ENCODE peak calls at places on chromosome 20, in four cellular contexts. M is right lobe of liver, Z is coronary artery, H is tibial artery. W is an unnamed sample.

GRCh38 chr20:43982016-43982415 is 67.4 kb downstream of the TOX2 start:
- DNase-seq in Z (no peak), H (no peak), M (no peak), W (no peak)

GRCh38 chr20:23869520-23869919 is 10.0 kb downstream of the CST5 start:
- DNase-seq in Z (no peak), H (no peak), M (no peak), W (no peak)

GRCh38 chr20:10646006-10646405 is 27.8 kb downstream of the JAG1 start:
- DNase-seq in H (peak; percentile 14), Z (no peak), M (no peak), W (no peak)

GRCh38 chr20:63017826-63018411 is 11.2 kb upstream of the BHLHE23 start:
- DNase-seq in Z (no peak), M (no peak), H (no peak), W (no peak)

GRCh38 chr20:17498181-17498580 is 33.0 kb downstream of the BFSP1 start:
- DNase-seq in H (no peak), Z (peak; percentile 55), M (peak; percentile 10), W (no peak)

GRCh38 chr20:11467436-11467835 is 450.3 kb upstream of the BTBD3 start:
- DNase-seq in M (no peak), H (no peak), Z (no peak), W (no peak)

GRCh38 chr20:60882776-60883303 is 369.2 kb upstream of the CDH4 start:
- DNase-seq in H (no peak), Z (no peak), M (no peak), W (no peak)

GRCh38 chr20:24918579-24919566 is 30.2 kb upstream of the CST7 start:
- DNase-seq in M (no peak), Z (no peak), H (no peak), W (no peak)

GRCh38 chr20:18279231-18279630 is 9.1 kb upstream of the ZNF133 start:
- DNase-seq in M (no peak), H (no peak), Z (no peak), W (no peak)

GRCh38 chr20:49636447-49636846 is 68.5 kb upstream of the PTGIS start:
- DNase-seq in M (no peak), Z (no peak), H (no peak), W (no peak)

GRCh38 chr20:43721429-43722152 is 5.2 kb downstream of the GTSF1L start:
- DNase-seq in M (no peak), Z (no peak), H (no peak), W (peak; percentile 23)

DNA sequence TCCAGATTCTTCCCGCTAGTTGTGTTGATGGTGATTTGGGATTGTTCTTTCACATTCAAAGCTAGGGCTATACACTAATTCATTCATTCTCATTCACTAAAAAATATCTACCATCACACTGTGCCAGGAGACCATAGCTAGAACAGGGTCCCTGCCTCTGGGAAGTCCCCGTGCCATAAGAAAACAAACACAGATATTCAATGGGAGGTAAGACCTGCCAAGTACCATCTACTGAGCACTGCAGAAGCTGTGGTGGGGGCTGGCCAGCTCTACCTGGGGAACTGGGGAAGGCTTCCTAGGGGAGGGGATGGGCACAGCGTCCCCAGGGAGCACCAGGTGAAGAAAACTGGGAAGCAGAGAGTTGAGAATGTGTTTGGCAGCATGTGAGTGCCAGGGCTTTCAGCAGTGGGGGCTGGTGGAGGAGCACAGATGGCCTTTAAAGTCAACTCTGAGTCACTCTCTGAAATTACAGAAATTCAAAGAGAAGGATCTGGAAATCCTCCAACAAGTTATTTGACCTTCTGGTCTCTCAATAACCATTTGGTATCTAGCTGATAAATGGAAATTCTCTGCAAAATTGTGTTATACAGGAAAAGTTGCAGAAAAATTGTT is 85.1 kb downstream of the SHLD1 start:
- DNase-seq in Z (no peak), M (no peak), H (no peak), W (no peak)
- H3K27ac ChIP-seq in Z (no peak overlapping the region), M (no peak overlapping the region), H (no peak overlapping the region), W (no peak overlapping the region)

DNA sequence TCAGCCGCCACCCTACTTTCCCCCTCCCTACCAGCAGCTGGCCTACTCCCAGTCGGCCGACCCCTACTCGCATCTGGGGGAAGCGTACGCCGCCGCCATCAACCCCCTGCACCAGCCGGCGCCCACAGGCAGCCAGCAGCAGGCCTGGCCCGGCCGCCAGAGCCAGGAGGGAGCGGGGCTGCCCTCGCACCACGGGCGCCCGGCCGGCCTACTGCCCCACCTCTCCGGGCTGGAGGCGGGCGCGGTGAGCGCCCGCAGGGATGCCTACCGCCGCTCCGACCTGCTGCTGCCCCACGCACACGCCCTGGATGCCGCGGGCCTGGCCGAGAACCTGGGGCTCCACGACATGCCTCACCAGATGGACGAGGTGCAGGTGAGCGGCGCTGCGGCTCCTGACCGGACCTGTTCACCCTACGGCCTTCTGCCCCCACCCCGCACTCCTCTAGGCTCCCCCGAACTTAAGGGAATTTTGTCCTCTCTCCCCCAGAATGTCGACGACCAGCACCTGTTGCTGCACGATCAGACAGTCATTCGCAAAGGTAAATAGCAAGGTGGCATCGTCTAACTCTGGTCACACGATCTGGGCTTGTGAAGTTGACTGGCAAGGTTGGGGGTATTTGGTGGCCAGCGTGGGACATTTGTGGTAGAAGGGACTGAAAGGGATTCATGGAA is 2.3 kb downstream of the TFAP2C start:
- DNase-seq in H (no peak), Z (no peak), M (no peak), W (peak; percentile 66)
- H3K4me3 ChIP-seq in H (no peak overlapping the region), Z (peak overlapping the region; percentile 71), M (no peak overlapping the region), W (peak overlapping the region; percentile 67)

GRCh38 chr20:7940341-7940740 is at the start of gene HAO1:
- DNase-seq in H (no peak), Z (no peak), M (peak; percentile 51), W (no peak)
- H3K27ac ChIP-seq in H (no peak within 1 kb of the TSS), Z (no peak within 1 kb of the TSS), M (peak within 1 kb of the TSS; percentile 92), W (no peak within 1 kb of the TSS)

DNA sequence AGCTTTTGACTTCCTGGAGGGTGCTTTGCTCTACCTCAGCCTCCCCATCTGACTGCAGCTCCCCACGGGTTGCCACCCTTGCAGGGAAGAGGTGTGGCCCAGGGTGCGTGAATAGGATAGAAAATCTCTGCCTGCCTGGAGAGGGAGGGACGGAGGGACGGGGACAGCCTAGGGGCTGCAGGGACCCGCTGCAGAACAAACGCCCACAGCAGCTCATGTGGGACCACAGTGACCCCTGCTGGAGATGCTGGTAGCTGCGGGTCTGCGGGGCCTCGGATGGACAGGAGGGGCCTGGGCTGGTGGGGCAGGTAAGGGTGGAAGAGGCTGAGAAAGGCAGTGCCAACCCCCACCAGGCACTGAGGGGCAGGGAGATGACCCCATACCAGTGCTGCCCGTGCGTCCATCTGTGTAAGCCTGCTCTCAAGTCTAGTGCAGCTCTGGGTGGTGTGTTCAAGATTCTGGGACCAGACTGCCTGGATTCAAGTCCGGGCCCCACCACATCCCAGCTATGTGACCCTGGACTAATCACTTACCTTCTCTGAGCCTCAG is 39.4 kb downstream of the KIAA1755 start:
- DNase-seq in H (peak; percentile 69), M (peak; percentile 72), Z (no peak), W (peak; percentile 90)
- H3K4me3 ChIP-seq in H (no peak overlapping the region), M (no peak overlapping the region), Z (no peak overlapping the region), W (no peak overlapping the region)

GRCh38 chr20:34710861-34711574 is 6.9 kb downstream of the TP53INP2 start:
- DNase-seq in M (peak; percentile 23), H (no peak), Z (no peak), W (no peak)

GRCh38 chr20:34711813-34712430 is 7.8 kb downstream of the TP53INP2 start:
- DNase-seq in M (peak; percentile 28), H (no peak), Z (no peak), W (no peak)

GRCh38 chr20:34712525-34713192 is 8.5 kb downstream of the TP53INP2 start:
- DNase-seq in Z (no peak), H (no peak), M (peak; percentile 36), W (no peak)

GRCh38 chr20:34715384-34715783 is 11.2 kb downstream of the TP53INP2 start:
- DNase-seq in M (peak; percentile 4), Z (no peak), H (no peak), W (no peak)

DNA sequence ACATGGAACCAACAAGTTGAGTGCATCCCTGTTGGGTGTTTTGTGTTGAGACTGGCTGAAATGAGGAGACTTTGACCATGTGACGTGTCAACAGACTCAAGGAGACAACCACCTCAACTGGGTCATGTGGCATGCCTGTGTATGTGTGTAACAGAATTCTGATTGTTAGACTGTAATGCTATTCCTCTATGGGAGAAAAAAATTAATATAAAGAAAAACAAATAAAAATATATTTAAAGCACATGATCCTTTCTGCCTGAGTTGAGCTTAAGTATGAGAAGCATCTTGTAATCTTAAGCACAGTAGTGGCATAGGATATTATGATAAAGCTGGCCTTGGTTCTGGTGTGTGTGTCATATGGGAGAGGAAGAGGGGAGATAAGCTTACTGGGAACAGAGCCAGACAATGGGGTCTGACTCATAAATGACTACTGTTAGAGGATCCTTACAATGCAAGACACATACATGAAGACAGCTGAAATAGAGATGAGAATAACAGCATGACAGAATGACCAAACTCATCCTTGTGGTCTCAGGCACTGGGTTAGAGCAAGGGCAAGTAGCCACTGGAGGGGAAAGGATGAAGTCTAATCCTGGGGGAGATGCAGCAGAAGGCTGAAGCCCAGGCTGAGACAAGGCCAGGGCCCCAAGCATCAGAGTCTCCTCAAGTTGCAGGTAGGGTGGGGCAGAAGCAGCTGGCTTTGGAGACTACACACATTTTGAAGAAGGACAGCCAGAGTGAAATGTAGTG is 9.2 kb downstream of the TP53INP2 start:
- DNase-seq in Z (no peak), M (peak; percentile 34), H (no peak), W (no peak)
- H3K27ac ChIP-seq in Z (no peak overlapping the region), M (no peak overlapping the region), H (no peak overlapping the region), W (no peak overlapping the region)

GRCh38 chr20:32511358-32512046 is 73.6 kb downstream of the NOL4L start:
- DNase-seq in M (no peak), H (no peak), Z (no peak), W (no peak)
- H3K4me3 ChIP-seq in M (no peak overlapping the region), H (no peak overlapping the region), Z (no peak overlapping the region), W (no peak overlapping the region)

DNA sequence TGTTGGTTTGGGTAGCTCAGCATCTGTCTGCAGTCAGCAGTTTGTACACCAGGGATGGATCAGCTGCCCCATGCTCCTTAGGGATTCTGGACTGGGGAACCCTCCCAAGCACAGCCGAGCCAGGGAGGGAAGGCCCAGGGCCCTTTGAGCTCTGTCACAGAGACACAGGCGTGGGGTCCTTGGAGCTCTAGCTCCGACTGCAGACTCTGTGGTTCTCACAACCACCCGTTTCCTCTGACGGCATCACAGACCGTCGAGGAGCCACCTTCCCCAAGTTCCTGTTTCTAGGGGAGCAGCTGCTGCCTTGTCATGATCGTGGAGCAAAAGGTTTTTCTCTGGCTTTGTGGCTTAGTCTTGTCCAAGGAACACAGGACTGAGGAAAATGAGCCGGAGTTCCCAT is at the start of gene SLA2:
- DNase-seq in H (no peak), Z (no peak), M (no peak), W (no peak)
- H3K27ac ChIP-seq in H (no peak within 1 kb of the TSS), Z (no peak within 1 kb of the TSS), M (no peak within 1 kb of the TSS), W (peak within 1 kb of the TSS; percentile 41)